ENCODE peak calls at places on chromosomes 2 and 18, in four cellular contexts. J is substantia nigra, B is left ventricle myocardium inferior, V is midbrain. T is an unnamed sample.

GRCh38 chr18:61079714-61080113 is 253.5 kb upstream of the CDH20 start:
- DNase-seq in J (no peak), B (no peak), V (no peak), T (no peak)

GRCh38 chr2:150120271-150120950 is 367.1 kb downstream of the RND3 start:
- DNase-seq in J (no peak), B (no peak), V (no peak), T (no peak)

GRCh38 chr2:172710584-172711024 is 25.0 kb upstream of the RAPGEF4 start:
- DNase-seq in J (no peak), B (no peak), V (peak), T (no peak)

GRCh38 chr18:78902795-78903435 is 76.7 kb upstream of the SALL3 start:
- DNase-seq in J (no peak), B (no peak), V (no peak), T (no peak)

GRCh38 chr18:67310826-67311225 is 205.7 kb downstream of the DSEL start:
- DNase-seq in J (no peak), B (no peak), V (no peak), T (no peak)

GRCh38 chr2:24791452-24791851 is 1.7 kb downstream of the PTRHD1 start:
- DNase-seq in J (no peak), B (no peak), V (no peak), T (no peak)

GRCh38 chr18:28771849-28772248 is 594.9 kb upstream of the CDH2 start:
- DNase-seq in J (no peak), B (no peak), V (no peak), T (no peak)

GRCh38 chr18:47701133-47701532 is 229.3 kb downstream of the SMAD2 start:
- DNase-seq in J (no peak), B (no peak), V (no peak), T (no peak)

GRCh38 chr2:70705160-70705850 is 62.7 kb downstream of the ADD2 start:
- DNase-seq in J (no peak), B (no peak), V (no peak), T (no peak)

GRCh38 chr2:102434655-102435381 is 11.9 kb downstream of the IL18RAP start:
- DNase-seq in J (no peak), B (no peak), V (no peak), T (no peak)

GRCh38 chr2:26246818-26247217 is 2.1 kb downstream of the HADHB start:
- DNase-seq in J (no peak), B (peak), V (no peak), T (no peak)

GRCh38 chr2:160305081-160305750 is 105.1 kb upstream of the ITGB6 start:
- DNase-seq in J (no peak), B (no peak), V (no peak), T (no peak)

GRCh38 chr18:9736445-9736844 is 28.3 kb downstream of the RAB31 start:
- DNase-seq in J (no peak), B (no peak), V (no peak), T (no peak)

GRCh38 chr2:219567131-219567530 is 4.2 kb downstream of the OBSL1 start:
- DNase-seq in J (no peak), B (no peak), V (no peak), T (no peak)

GRCh38 chr2:219736196-219736595 is 108.8 kb downstream of the SLC4A3 start:
- DNase-seq in J (no peak), B (no peak), V (peak), T (no peak)

GRCh38 chr18:42028232-42028832 is 73.3 kb downstream of the PIK3C3 start:
- DNase-seq in J (no peak), B (no peak), V (peak), T (no peak)

GRCh38 chr2:218860950-218861381 is 1.4 kb downstream of the WNT6 start:
- DNase-seq in J (no peak), B (peak), V (no peak), T (no peak)

GRCh38 chr18:12092398-12093229 is 1.0 kb upstream of the ANKRD62 start:
- DNase-seq in J (no peak), B (no peak), V (no peak), T (no peak)

GRCh38 chr2:191582355-191582754 is 95.6 kb upstream of the NABP1 start:
- DNase-seq in J (no peak), B (no peak), V (no peak), T (no peak)

GRCh38 chr2:153940511-153940910 is 68.8 kb downstream of the GALNT13 start:
- DNase-seq in J (no peak), B (no peak), V (no peak), T (no peak)

GRCh38 chr2:1781291-1782080 is 37.2 kb upstream of the PXDN start:
- DNase-seq in J (no peak), B (no peak), V (no peak), T (no peak)

GRCh38 chr2:38505779-38506178 is 96.9 kb downstream of the HNRNPLL start:
- DNase-seq in J (peak), B (peak), V (no peak), T (no peak)

GRCh38 chr2:198309673-198310280 is 505.4 kb downstream of the PLCL1 start:
- DNase-seq in J (no peak), B (no peak), V (peak), T (peak)

GRCh38 chr2:46077522-46078062 is 219.6 kb upstream of the EPAS1 start:
- DNase-seq in J (no peak), B (no peak), V (no peak), T (no peak)

GRCh38 chr2:238202326-238203103 is 980 bp downstream of the ILKAP start:
- DNase-seq in J (no peak), B (no peak), V (no peak), T (no peak)

GRCh38 chr2:240896871-240897692 is 1.1 kb upstream of the MAB21L4 start:
- DNase-seq in J (no peak), B (no peak), V (no peak), T (no peak)

GRCh38 chr2:26099933-26100332 is 66.0 kb downstream of the RAB10 start:
- DNase-seq in J (no peak), B (no peak), V (no peak), T (no peak)

GRCh38 chr2:161199885-161200284 is 39.7 kb downstream of the TANK start:
- DNase-seq in J (no peak), B (no peak), V (no peak), T (no peak)

GRCh38 chr18:11042247-11042646 is 107.1 kb downstream of the PIEZO2 start:
- DNase-seq in J (no peak), B (no peak), V (no peak), T (no peak)

GRCh38 chr2:9803023-9803805 is 40.1 kb upstream of the TAF1B start:
- DNase-seq in J (no peak), B (no peak), V (no peak), T (no peak)

GRCh38 chr2:100291152-100291970 is 30.9 kb downstream of the LONRF2 start:
- DNase-seq in J (peak), B (no peak), V (peak), T (no peak)

GRCh38 chr2:127115471-127116199 is 8.7 kb upstream of the BIN1 start:
- DNase-seq in J (no peak), B (no peak), V (no peak), T (no peak)

GRCh38 chr2:236746833-236747232 is 177.2 kb downstream of the ACKR3 start:
- DNase-seq in J (no peak), B (no peak), V (no peak), T (no peak)

GRCh38 chr18:74251297-74252031 is 40.3 kb downstream of the CYB5A start:
- DNase-seq in J (no peak), B (no peak), V (no peak), T (no peak)

GRCh38 chr2:119225084-119225864 is 1.6 kb downstream of the STEAP3 start:
- DNase-seq in J (no peak), B (no peak), V (no peak), T (no peak)

GRCh38 chr2:237149425-237149824 is 63.7 kb downstream of the COPS8 start:
- DNase-seq in J (no peak), B (no peak), V (no peak), T (no peak)

GRCh38 chr18:35756506-35757117 is 175.1 kb downstream of the GALNT1 start:
- DNase-seq in J (peak), B (no peak), V (peak), T (no peak)

GRCh38 chr2:60465736-60466135 is 87.7 kb downstream of the BCL11A start:
- DNase-seq in J (no peak), B (no peak), V (no peak), T (no peak)

GRCh38 chr2:35410431-35411061 is 945.0 kb upstream of the CRIM1 start:
- DNase-seq in J (peak), B (peak), V (peak), T (no peak)